ENCODE peak calls at places on chromosomes 1 and 21, in seven cellular contexts. R is coronary artery, J is mucosa of descending colon, A is epithelial cell of esophagus, Z is fibroblast of pulmonary artery, X is tibial nerve, P is heart left ventricle. L is an unnamed sample.

GRCh38 chr1:227923353-227924167 is 24.2 kb downstream of the WNT9A start:
- DNase-seq in R (no peak), J (no peak), A (no peak), Z (no peak), X (no peak), P (peak; percentile 36), L (no peak)

GRCh38 chr21:45309069-45309521 is 21.4 kb upstream of the POFUT2 start:
- DNase-seq in R (no peak), J (peak; percentile 71), A (peak; percentile 34), Z (peak; percentile 75), X (no peak), P (peak; percentile 83), L (peak; percentile 74)

GRCh38 chr1:60342569-60342968 is 269.0 kb upstream of the C1orf87 start:
- DNase-seq in R (no peak), J (no peak), A (peak; percentile 10), Z (no peak), X (no peak), P (no peak), L (no peak)

GRCh38 chr1:201501144-201501543 is 5.8 kb downstream of the CSRP1 start:
- DNase-seq in R (no peak), J (no peak), A (no peak), Z (peak; percentile 52), X (no peak), P (no peak), L (peak; percentile 80)

GRCh38 chr1:51072651-51073050 is 29.4 kb upstream of the C1orf185 start:
- DNase-seq in R (no peak), J (no peak), A (no peak), Z (no peak), X (no peak), P (no peak), L (no peak)

GRCh38 chr21:42857216-42857615 is 22.1 kb downstream of the WDR4 start:
- DNase-seq in R (no peak), J (no peak), A (no peak), Z (no peak), X (no peak), P (no peak), L (no peak)

GRCh38 chr1:69045572-69045971 is 522.1 kb upstream of the LRRC7 start:
- DNase-seq in R (no peak), J (no peak), A (no peak), Z (no peak), X (no peak), P (no peak), L (no peak)

GRCh38 chr1:155977607-155978324 is 581 bp downstream of the ARHGEF2 start:
- DNase-seq in R (no peak), J (peak; percentile 49), A (peak; percentile 32), Z (peak; percentile 27), X (no peak), P (no peak), L (no peak)

GRCh38 chr1:60066001-60066400 is 7.6 kb downstream of the C1orf87 start:
- DNase-seq in R (no peak), J (no peak), A (peak; percentile 68), Z (peak; percentile 20), X (no peak), P (no peak), L (no peak)

GRCh38 chr21:33566514-33566913 is 22.0 kb downstream of the DONSON start:
- DNase-seq in R (no peak), J (no peak), A (no peak), Z (no peak), X (no peak), P (no peak), L (no peak)

GRCh38 chr1:217275617-217276398 is 355.1 kb downstream of the GPATCH2 start:
- DNase-seq in R (no peak), J (no peak), A (peak; percentile 69), Z (peak; percentile 80), X (no peak), P (no peak), L (peak; percentile 92)

GRCh38 chr1:152044386-152044785 is 7.6 kb upstream of the S100A11 start:
- DNase-seq in R (no peak), J (no peak), A (no peak), Z (peak; percentile 64), X (no peak), P (no peak), L (peak; percentile 44)

GRCh38 chr1:184802739-184803492 is 48.3 kb upstream of the EDEM3 start:
- DNase-seq in R (no peak), J (no peak), A (no peak), Z (no peak), X (no peak), P (no peak), L (peak; percentile 36)

GRCh38 chr1:233598891-233599541 is 14.9 kb upstream of the KCNK1 start:
- DNase-seq in R (no peak), J (no peak), A (no peak), Z (peak; percentile 2), X (no peak), P (no peak), L (no peak)

GRCh38 chr1:40244138-40244744 is 3.5 kb upstream of the TMCO2 start:
- DNase-seq in R (no peak), J (no peak), A (no peak), Z (no peak), X (no peak), P (no peak), L (no peak)

GRCh38 chr1:40239626-40240025 is 8.1 kb upstream of the TMCO2 start:
- DNase-seq in R (no peak), J (no peak), A (no peak), Z (no peak), X (no peak), P (no peak), L (no peak)

GRCh38 chr1:40243371-40243770 is 4.4 kb upstream of the TMCO2 start:
- DNase-seq in R (no peak), J (no peak), A (no peak), Z (no peak), X (no peak), P (no peak), L (no peak)

GRCh38 chr1:40240390-40240789 is 7.3 kb upstream of the TMCO2 start:
- DNase-seq in R (no peak), J (no peak), A (no peak), Z (no peak), X (no peak), P (no peak), L (no peak)

DNA sequence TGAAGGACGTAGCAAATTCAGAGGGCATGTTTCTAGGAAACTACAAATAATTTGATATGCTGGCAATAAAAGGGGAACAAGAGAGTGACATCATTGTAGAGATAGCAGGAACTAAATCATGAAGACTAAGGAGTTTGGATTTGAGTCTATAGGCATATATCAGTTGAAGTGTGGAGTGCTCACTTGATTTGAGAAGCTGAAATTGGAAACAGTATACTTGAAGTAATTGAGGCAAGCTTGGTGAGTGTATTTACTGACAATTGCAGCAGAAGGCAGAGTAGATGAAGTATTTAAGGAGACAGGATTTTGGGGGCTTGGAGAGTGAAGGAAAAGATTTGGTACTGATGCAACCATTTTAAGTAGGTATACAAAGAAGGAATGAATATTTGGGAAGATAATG is 6.4 kb upstream of the TMCO2 start:
- DNase-seq in R (no peak), J (no peak), A (peak; percentile 7), Z (peak; percentile 14), X (no peak), P (no peak), L (peak; percentile 13)
- H3K4me3 ChIP-seq in R (no peak overlapping the region), J (no peak overlapping the region), A (no peak overlapping the region), Z (no peak overlapping the region), X (no peak overlapping the region), P (no peak overlapping the region), L (no peak overlapping the region)

DNA sequence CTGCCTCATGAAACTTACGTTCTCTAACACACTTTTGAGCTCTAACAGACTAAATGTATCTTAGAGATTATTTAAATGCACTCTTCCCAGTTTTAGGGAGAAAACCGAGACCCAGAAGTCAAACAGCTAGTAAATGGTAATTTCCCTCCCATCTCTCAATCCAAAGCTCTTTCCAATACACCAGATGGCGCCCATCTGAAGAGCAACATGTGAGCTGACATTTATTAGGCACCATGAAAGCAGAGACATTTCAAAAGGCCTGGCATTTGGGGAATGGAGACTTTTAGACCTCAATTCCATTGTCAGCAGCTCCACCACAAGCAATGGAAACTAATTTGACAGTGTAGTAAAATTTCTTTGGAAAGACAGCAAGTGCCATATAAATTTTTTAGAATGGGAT is 191.4 kb downstream of the DAB1 start:
- DNase-seq in R (no peak), J (peak; percentile 7), A (peak; percentile 36), Z (no peak), X (no peak), P (no peak), L (no peak)
- TF ChIP-seq CTCF in R (no peak), J (no peak), A (peak; percentile 41), Z (no peak), X (no peak), P (no peak), L (no peak)

GRCh38 chr1:62796151-62796680 is 12.3 kb downstream of the ATG4C start:
- DNase-seq in R (no peak), J (no peak), A (no peak), Z (no peak), X (no peak), P (no peak), L (no peak)
- H3K4me3 ChIP-seq in R (no peak overlapping the region), J (no peak overlapping the region), A (no peak overlapping the region), Z (no peak overlapping the region), X (no peak overlapping the region), P (no peak overlapping the region), L (no peak overlapping the region)

DNA sequence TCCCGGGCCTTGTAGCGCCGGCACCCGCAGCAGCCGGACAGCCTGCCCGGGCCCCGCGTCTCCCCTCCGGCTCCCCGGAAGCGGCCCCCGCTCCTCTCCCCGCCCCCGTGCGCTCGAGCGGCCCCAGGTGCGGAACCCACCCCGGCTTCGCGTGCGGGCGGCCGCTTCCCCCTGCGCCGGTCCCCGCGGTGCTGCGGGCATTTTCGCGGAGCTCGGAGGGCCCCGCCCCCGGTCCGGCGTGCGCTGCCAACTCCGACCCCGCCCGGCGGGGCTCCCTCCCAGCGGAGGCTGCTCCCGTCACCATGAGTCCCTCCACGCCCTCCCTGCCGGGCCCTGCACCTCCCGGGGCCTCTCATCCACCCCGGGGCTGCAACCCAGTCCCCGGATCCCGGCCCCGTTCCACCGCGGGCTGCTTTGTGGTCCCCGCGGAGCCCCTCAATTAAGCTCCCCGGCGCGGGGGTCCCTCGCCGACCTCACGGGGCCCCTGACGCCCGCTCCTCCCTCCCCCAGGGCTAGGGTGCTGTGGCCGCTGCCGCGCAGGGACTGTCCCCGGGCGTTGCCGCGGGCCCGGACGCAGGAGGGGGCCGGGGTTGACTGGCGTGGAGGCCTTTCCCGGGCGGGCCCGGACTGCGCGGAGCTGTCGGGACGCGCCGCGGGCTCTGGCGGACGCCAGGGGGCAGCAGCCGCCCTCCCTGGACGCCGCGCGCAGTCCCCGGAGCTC is 159.4 kb downstream of the RUNX1 start:
- DNase-seq in R (peak; percentile 87), J (peak; percentile 85), A (peak; percentile 80), Z (peak; percentile 80), X (peak; percentile 47), P (peak; percentile 90), L (peak; percentile 85)
- TF ChIP-seq CTCF in R (peak; percentile 95), J (peak; percentile 82), A (peak; percentile 28), Z (peak; percentile 22), X (peak; percentile 98), P (peak; percentile 79), L (peak; percentile 28)

DNA sequence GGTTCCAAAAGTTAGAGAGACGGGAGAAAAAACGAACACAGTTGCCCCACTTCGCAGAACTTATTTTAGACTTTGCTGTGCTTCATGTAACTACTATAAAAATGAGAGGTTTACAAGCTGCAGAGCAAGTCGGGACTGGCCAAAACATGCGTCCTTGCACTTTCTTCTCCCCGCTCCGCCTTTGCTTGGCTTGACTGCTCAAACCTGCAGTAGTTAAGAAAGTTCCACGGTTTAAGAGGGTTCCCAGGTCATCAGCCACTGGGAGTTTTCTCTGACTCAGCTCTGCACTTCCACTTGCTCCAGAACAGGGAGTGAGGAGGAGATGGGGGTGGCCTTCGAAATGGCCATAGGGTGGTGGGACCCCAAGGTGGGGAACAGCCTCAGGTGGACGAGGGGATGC is 36.2 kb downstream of the CLIC6 start:
- DNase-seq in R (peak; percentile 46), J (no peak), A (peak; percentile 82), Z (no peak), X (no peak), P (no peak), L (no peak)
- H3K4me3 ChIP-seq in R (no peak overlapping the region), J (no peak overlapping the region), A (no peak overlapping the region), Z (no peak overlapping the region), X (no peak overlapping the region), P (no peak overlapping the region), L (no peak overlapping the region)